ENCODE peak calls at places on chromosomes 4 and X, in six cellular contexts. R is uterus, I is heart left ventricle, V is ovary, Q is right lobe of liver, L is A549. G is an unnamed sample.

GRCh38 chr4:54937501-54937900 is 187.9 kb downstream of the KDR start:
- DNase-seq in Q (no peak), L (no peak), R (no peak), I (no peak), V (no peak), G (no peak)

GRCh38 chr4:114782842-114783595 is 184.4 kb downstream of the UGT8 start:
- DNase-seq in R (no peak), L (no peak), Q (no peak), I (no peak), V (no peak), G (no peak)

GRCh38 chrX:73944582-73944947 is 359.4 kb upstream of the ZCCHC13 start:
- DNase-seq in Q (no peak), V (no peak), L (no peak), I (no peak), R (no peak), G (no peak)

GRCh38 chr4:77349796-77350195 is 192.8 kb downstream of the CCNG2 start:
- DNase-seq in R (no peak), I (no peak), Q (no peak), V (no peak), L (no peak), G (no peak)

GRCh38 chrX:21373637-21374162 is 518 bp upstream of the CNKSR2 start:
- DNase-seq in Q (no peak), R (no peak), V (no peak), I (peak; percentile 26), L (peak; percentile 28), G (no peak)

GRCh38 chr4:138251904-138252303 is 9.8 kb upstream of the SLC7A11 start:
- DNase-seq in V (no peak), Q (no peak), I (no peak), L (no peak), R (no peak), G (no peak)

GRCh38 chr4:67871867-67872266 is 11.9 kb downstream of the TMPRSS11D start:
- DNase-seq in V (no peak), I (no peak), Q (no peak), L (peak; percentile 3), R (no peak), G (no peak)

GRCh38 chr4:128560754-128561495 is 248.6 kb upstream of the JADE1 start:
- DNase-seq in V (no peak), L (no peak), R (no peak), Q (no peak), I (no peak), G (no peak)

GRCh38 chr4:100907465-100908454 is 389.9 kb upstream of the EMCN start:
- DNase-seq in V (no peak), R (no peak), Q (no peak), I (no peak), L (no peak), G (no peak)

GRCh38 chrX:19650996-19651395 is 135.7 kb upstream of the MAP3K15 start:
- DNase-seq in V (no peak), Q (no peak), I (no peak), L (no peak), R (no peak), G (no peak)

GRCh38 chr4:87073570-87074470 is 139.0 kb downstream of the AFF1 start:
- DNase-seq in I (no peak), V (no peak), R (peak; percentile 45), Q (peak; percentile 69), L (no peak), G (peak; percentile 60)

GRCh38 chrX:41621236-41621651 is 67.5 kb upstream of the GPR34 start:
- DNase-seq in L (peak; percentile 24), I (no peak), Q (no peak), R (no peak), V (no peak), G (no peak)

GRCh38 chrX:45479196-45479834 is 278.6 kb upstream of the DIPK2B start:
- DNase-seq in L (peak; percentile 35), I (no peak), Q (no peak), V (no peak), R (no peak), G (no peak)

GRCh38 chr4:159390648-159391047 is 287.8 kb downstream of the RAPGEF2 start:
- DNase-seq in R (no peak), I (no peak), V (no peak), L (no peak), Q (no peak), G (no peak)

GRCh38 chrX:55026840-55027239 is 3.9 kb downstream of the ALAS2 start:
- DNase-seq in L (no peak), V (no peak), R (no peak), I (no peak), Q (no peak), G (no peak)

GRCh38 chrX:150450519-150451177 is 87.5 kb downstream of the MAMLD1 start:
- DNase-seq in Q (no peak), L (no peak), R (no peak), V (no peak), I (no peak), G (no peak)

GRCh38 chr4:111854494-111855087 is 290.7 kb upstream of the FAM241A start:
- DNase-seq in R (peak; percentile 39), V (no peak), L (peak; percentile 1), Q (no peak), I (no peak), G (peak; percentile 11)

GRCh38 chr4:140100771-140101170 is 53.2 kb downstream of the MAML3 start:
- DNase-seq in R (no peak), Q (no peak), L (no peak), V (no peak), I (no peak), G (no peak)

GRCh38 chr4:75831856-75832405 is 70.3 kb downstream of the PPEF2 start:
- DNase-seq in I (no peak), V (no peak), L (no peak), R (no peak), Q (no peak), G (peak; percentile 23)

GRCh38 chr4:185201983-185202962 is 1.5 kb downstream of the CFAP97 start:
- DNase-seq in L (no peak), R (no peak), Q (no peak), V (no peak), I (no peak), G (no peak)

GRCh38 chr4:173486714-173487392 is 43.2 kb downstream of the HAND2 start:
- DNase-seq in Q (no peak), L (no peak), R (no peak), V (no peak), I (peak; percentile 73), G (no peak)

GRCh38 chrX:45077748-45078424 is 122.8 kb downstream of the DIPK2B start:
- DNase-seq in I (no peak), R (no peak), V (no peak), L (no peak), Q (no peak), G (no peak)

GRCh38 chr4:6256141-6256540 is 13.5 kb upstream of the WFS1 start:
- DNase-seq in I (no peak), V (no peak), R (no peak), Q (no peak), L (no peak), G (no peak)

GRCh38 chrX:14352511-14352910 is 176.8 kb upstream of the GLRA2 start:
- DNase-seq in V (no peak), R (no peak), L (no peak), Q (no peak), I (no peak), G (no peak)

GRCh38 chrX:40843643-40844042 is 108.3 kb upstream of the MED14 start:
- DNase-seq in I (no peak), R (no peak), L (no peak), V (no peak), Q (no peak), G (no peak)

GRCh38 chr4:104395219-104395618 is 99.5 kb downstream of the CXXC4 start:
- DNase-seq in R (no peak), I (no peak), V (no peak), Q (no peak), L (no peak), G (no peak)

GRCh38 chrX:153794018-153794896 is at the start of the genes IDH3G and SSR4:
- DNase-seq in Q (peak; percentile 95), R (peak; percentile 90), I (peak; percentile 93), V (peak; percentile 95), L (peak; percentile 96), G (peak; percentile 93)
- TF ChIP-seq CTCF in Q (peak; percentile 14), R (peak; percentile 16), I (no peak), V (no peak), L (no peak), G (no peak)

GRCh38 chr4:16226816-16227461 is 668 bp upstream of the TAPT1 start:
- DNase-seq in R (peak; percentile 54), L (no peak), V (peak; percentile 74), Q (peak; percentile 77), I (peak; percentile 71), G (peak; percentile 69)
- TF ChIP-seq POLR2A in R (no peak), L (no peak), V (peak; percentile 7), Q (no peak), I (no peak), G (peak; percentile 15)

DNA sequence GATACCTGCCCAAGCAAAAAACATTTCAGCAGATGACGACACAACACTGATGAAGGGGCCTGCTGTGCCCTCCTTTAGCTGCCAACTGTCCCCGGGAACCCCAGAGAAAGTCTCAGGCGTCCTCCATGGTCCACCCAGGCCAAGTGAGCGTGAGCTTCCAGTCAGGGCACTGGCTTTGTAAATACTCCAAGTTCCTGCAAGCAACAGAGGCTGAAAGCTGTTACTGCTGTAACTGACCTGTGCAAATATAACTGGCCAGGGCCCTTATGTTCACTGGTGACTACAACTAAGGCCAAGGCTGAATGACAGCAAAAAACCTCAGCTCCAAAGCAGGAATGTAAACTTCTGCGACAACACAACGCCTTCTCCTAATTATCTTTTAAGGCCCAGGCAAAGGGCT is 8.2 kb downstream of the WDR1 start:
- DNase-seq in Q (no peak), L (no peak), I (no peak), R (no peak), V (no peak), G (no peak)
- H3K4me1 ChIP-seq in Q (no peaks in the 10 kb centered on the region), L (peaks cover 50% of the 10 kb centered on the region), I (peaks cover 49% of the 10 kb centered on the region), R (peaks cover 76% of the 10 kb centered on the region), V (peaks cover 48% of the 10 kb centered on the region), G (peaks cover 83% of the 10 kb centered on the region)

GRCh38 chr4:59247032-59247431 is 1953.1 kb upstream of the ADGRL3 start:
- DNase-seq in R (no peak), V (no peak), L (no peak), I (no peak), Q (no peak), G (no peak)
- TF ChIP-seq CTCF in R (no peak), V (no peak), L (peak; percentile 33), I (peak; percentile 13), Q (peak; percentile 42), G (no peak)